ENCODE peak calls at places on chromosomes 5 and 9, in five cellular contexts. O, P, C, G and D are unnamed samples.

GRCh38 chr5:142012186-142012785 is 541 bp downstream of the GNPDA1 start:
- DNase-seq in O (peak), P (no peak), C (peak), G (peak), D (peak)

GRCh38 chr5:119031047-119031886 is 39.6 kb upstream of the DMXL1 start:
- DNase-seq in O (no peak), P (peak), C (no peak), G (no peak), D (no peak)

GRCh38 chr5:129506092-129506491 is 46.0 kb downstream of the ADAMTS19 start:
- DNase-seq in O (no peak), P (no peak), C (peak), G (no peak), D (no peak)

GRCh38 chr9:4739587-4740372 is 1.2 kb downstream of the AK3 start:
- DNase-seq in O (no peak), P (peak), C (peak), G (no peak), D (no peak)

GRCh38 chr5:174413520-174414314 is 310.7 kb upstream of the MSX2 start:
- DNase-seq in O (no peak), P (no peak), C (peak), G (no peak), D (no peak)

GRCh38 chr9:38694676-38695075 is 25.3 kb downstream of the FAM240B start:
- DNase-seq in O (no peak), P (no peak), C (no peak), G (no peak), D (no peak)

GRCh38 chr5:144698454-144698853 is 527.8 kb downstream of the KCTD16 start:
- DNase-seq in O (no peak), P (no peak), C (peak), G (no peak), D (no peak)

GRCh38 chr9:7439355-7439978 is 360.1 kb downstream of the DMAC1 start:
- DNase-seq in O (no peak), P (no peak), C (peak), G (no peak), D (no peak)